ENCODE peak calls at places on chromosomes 7 and 10, in six cellular contexts. One of them, this sample, is unnamed. For H3K4me1, the result is how much of the 10 kb centered on the place peaks cover.

GRCh38 chr10:35182631-35183510 is 56.2 kb downstream of the CREM start:
- DNase-seq in K562: no peak
- DNase-seq in tibial nerve: no peak
- DNase-seq in H1: no peak
- DNase-seq in upper lobe of left lung: no peak
- DNase-seq in transverse colon: no peak
- DNase-seq in this sample: no peak

GRCh38 chr7:30841801-30842541 is 69.7 kb upstream of the AQP1 start:
- DNase-seq in transverse colon: no peak
- DNase-seq in upper lobe of left lung: no peak
- DNase-seq in H1: no peak
- DNase-seq in K562: no peak
- DNase-seq in tibial nerve: no peak
- DNase-seq in this sample: no peak

GRCh38 chr7:101486056-101486763 is 123.5 kb downstream of the COL26A1 start:
- DNase-seq in transverse colon: no peak
- DNase-seq in H1: peak
- DNase-seq in upper lobe of left lung: no peak
- DNase-seq in K562: no peak
- DNase-seq in tibial nerve: no peak
- DNase-seq in this sample: no peak

GRCh38 chr7:8232999-8233847 is 28.7 kb downstream of the ICA1 start:
- DNase-seq in H1: no peak
- DNase-seq in K562: peak
- DNase-seq in transverse colon: no peak
- DNase-seq in tibial nerve: no peak
- DNase-seq in upper lobe of left lung: no peak
- DNase-seq in this sample: no peak

GRCh38 chr7:41943098-41943577 is 240.2 kb upstream of the INHBA start:
- DNase-seq in H1: peak
- DNase-seq in K562: peak
- DNase-seq in tibial nerve: peak
- DNase-seq in upper lobe of left lung: peak
- DNase-seq in transverse colon: peak
- DNase-seq in this sample: peak

GRCh38 chr10:83612050-83612449 is 527.3 kb upstream of the GHITM start:
- DNase-seq in K562: no peak
- DNase-seq in upper lobe of left lung: no peak
- DNase-seq in H1: no peak
- DNase-seq in transverse colon: no peak
- DNase-seq in tibial nerve: no peak
- DNase-seq in this sample: no peak

GRCh38 chr10:132850246-132850645 is 64.3 kb upstream of the NKX6-2 start:
- DNase-seq in transverse colon: no peak
- DNase-seq in upper lobe of left lung: peak
- DNase-seq in tibial nerve: peak
- DNase-seq in K562: no peak
- DNase-seq in H1: no peak
- DNase-seq in this sample: no peak

GRCh38 chr7:16317406-16317805 is 103.9 kb downstream of the CRPPA start:
- DNase-seq in upper lobe of left lung: no peak
- DNase-seq in H1: no peak
- DNase-seq in tibial nerve: no peak
- DNase-seq in K562: no peak
- DNase-seq in transverse colon: no peak
- DNase-seq in this sample: no peak

GRCh38 chr10:59675812-59676211 is 33.8 kb downstream of the SLC16A9 start:
- DNase-seq in tibial nerve: no peak
- DNase-seq in transverse colon: no peak
- DNase-seq in K562: no peak
- DNase-seq in upper lobe of left lung: no peak
- DNase-seq in H1: peak
- DNase-seq in this sample: no peak

GRCh38 chr10:110643670-110644597 is at the start of gene RBM20:
- DNase-seq in upper lobe of left lung: peak
- DNase-seq in transverse colon: peak
- DNase-seq in H1: peak
- DNase-seq in tibial nerve: no peak
- DNase-seq in K562: peak
- DNase-seq in this sample: peak

GRCh38 chr7:30931927-30932540 is 20.4 kb downstream of the AQP1 start:
- DNase-seq in H1: peak
- DNase-seq in K562: no peak
- DNase-seq in upper lobe of left lung: no peak
- DNase-seq in tibial nerve: no peak
- DNase-seq in transverse colon: no peak
- DNase-seq in this sample: peak

GRCh38 chr10:104333037-104333727 is 5.1 kb downstream of the ITPRIP start:
- DNase-seq in upper lobe of left lung: no peak
- DNase-seq in transverse colon: no peak
- DNase-seq in H1: no peak
- DNase-seq in K562: peak
- DNase-seq in tibial nerve: no peak
- DNase-seq in this sample: peak

GRCh38 chr7:38186593-38187314 is 8.7 kb downstream of the STARD3NL start:
- DNase-seq in transverse colon: no peak
- DNase-seq in H1: no peak
- DNase-seq in tibial nerve: no peak
- DNase-seq in K562: no peak
- DNase-seq in upper lobe of left lung: no peak
- DNase-seq in this sample: no peak

GRCh38 chr10:119511828-119512515 is 30.5 kb downstream of the RGS10 start:
- DNase-seq in upper lobe of left lung: no peak
- DNase-seq in tibial nerve: no peak
- DNase-seq in transverse colon: no peak
- DNase-seq in H1: no peak
- DNase-seq in K562: no peak
- DNase-seq in this sample: no peak

GRCh38 chr10:86403183-86403797 is 36.7 kb upstream of the GRID1 start:
- DNase-seq in K562: no peak
- DNase-seq in transverse colon: no peak
- DNase-seq in tibial nerve: no peak
- DNase-seq in H1: no peak
- DNase-seq in upper lobe of left lung: no peak
- DNase-seq in this sample: no peak

GRCh38 chr7:2475678-2476015 is 551 bp downstream of the GRIFIN start:
- DNase-seq in H1: no peak
- DNase-seq in upper lobe of left lung: peak
- DNase-seq in K562: no peak
- DNase-seq in tibial nerve: no peak
- DNase-seq in transverse colon: no peak
- DNase-seq in this sample: no peak

GRCh38 chr10:34295142-34295548 is 520.0 kb downstream of the PARD3 start:
- DNase-seq in K562: no peak
- DNase-seq in transverse colon: no peak
- DNase-seq in H1: no peak
- DNase-seq in upper lobe of left lung: no peak
- DNase-seq in tibial nerve: no peak
- DNase-seq in this sample: no peak

GRCh38 chr7:147722119-147722518 is 868.4 kb upstream of the C7orf33 start:
- DNase-seq in H1: no peak
- DNase-seq in upper lobe of left lung: no peak
- DNase-seq in tibial nerve: no peak
- DNase-seq in K562: no peak
- DNase-seq in transverse colon: no peak
- DNase-seq in this sample: no peak

GRCh38 chr7:28018446-28018845 is 162.1 kb downstream of the JAZF1 start:
- DNase-seq in H1: no peak
- DNase-seq in tibial nerve: no peak
- DNase-seq in K562: no peak
- DNase-seq in upper lobe of left lung: no peak
- DNase-seq in transverse colon: no peak
- DNase-seq in this sample: no peak

GRCh38 chr7:28018020-28018419 is 162.6 kb downstream of the JAZF1 start:
- DNase-seq in K562: no peak
- DNase-seq in transverse colon: no peak
- DNase-seq in upper lobe of left lung: peak
- DNase-seq in tibial nerve: no peak
- DNase-seq in H1: no peak
- DNase-seq in this sample: no peak

GRCh38 chr7:28016297-28016696 is 164.3 kb downstream of the JAZF1 start:
- DNase-seq in transverse colon: no peak
- DNase-seq in K562: no peak
- DNase-seq in upper lobe of left lung: no peak
- DNase-seq in tibial nerve: no peak
- DNase-seq in H1: no peak
- DNase-seq in this sample: no peak

GRCh38 chr7:28018851-28019465 is 161.6 kb downstream of the JAZF1 start:
- DNase-seq in H1: no peak
- DNase-seq in K562: no peak
- DNase-seq in tibial nerve: no peak
- DNase-seq in transverse colon: no peak
- DNase-seq in upper lobe of left lung: no peak
- DNase-seq in this sample: no peak

DNA sequence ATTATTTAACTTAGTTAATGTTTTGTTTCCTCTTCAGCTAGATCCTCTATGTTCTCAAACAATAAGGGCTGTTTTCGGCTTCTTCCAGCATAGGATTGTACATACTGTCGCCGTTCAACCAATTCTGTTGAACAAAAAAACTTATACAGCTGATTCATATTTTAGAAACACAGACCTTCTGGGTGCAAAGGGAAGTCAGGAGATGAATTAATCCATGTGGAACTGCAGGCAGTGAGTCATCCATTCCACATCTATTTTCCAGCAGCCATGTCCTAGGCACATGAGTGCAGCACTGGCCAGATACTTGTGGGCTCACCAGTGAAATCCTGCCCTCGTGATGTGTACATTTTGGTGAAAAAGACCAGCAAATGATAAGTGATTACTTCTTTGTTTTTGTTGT is 163.2 kb downstream of the JAZF1 start:
- DNase-seq in H1: no peak
- DNase-seq in K562: no peak
- DNase-seq in upper lobe of left lung: no peak
- DNase-seq in tibial nerve: no peak
- DNase-seq in transverse colon: no peak
- DNase-seq in this sample: no peak
- H3K4me1 ChIP-seq in H1: under half
- H3K4me1 ChIP-seq in K562: under half
- H3K4me1 ChIP-seq in upper lobe of left lung: under half
- H3K4me1 ChIP-seq in tibial nerve: under half
- H3K4me1 ChIP-seq in transverse colon: under half
- H3K4me1 ChIP-seq in this sample: half or more

DNA sequence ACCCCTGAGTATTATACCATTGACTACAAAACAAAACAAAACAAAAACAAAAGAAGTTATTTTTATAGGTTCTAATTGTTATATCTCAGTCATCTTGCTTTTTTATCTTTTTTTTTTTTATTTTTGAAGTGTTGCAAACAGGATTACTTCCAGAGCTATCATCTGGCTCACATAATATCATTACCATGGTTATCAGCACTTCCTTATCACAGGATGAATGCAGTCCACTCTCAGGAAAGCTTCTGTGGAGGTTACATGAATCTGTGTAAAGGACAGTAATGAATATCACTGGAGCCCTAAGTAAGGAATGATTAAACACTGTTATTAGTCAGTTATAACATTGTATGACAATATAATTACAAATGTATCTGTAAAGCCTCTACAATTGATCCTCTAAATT is 451.5 kb downstream of the PLXDC2 start:
- DNase-seq in upper lobe of left lung: no peak
- DNase-seq in tibial nerve: no peak
- DNase-seq in H1: no peak
- DNase-seq in transverse colon: no peak
- DNase-seq in K562: no peak
- DNase-seq in this sample: no peak
- H3K4me3 ChIP-seq in upper lobe of left lung: no peak
- H3K4me3 ChIP-seq in tibial nerve: no peak
- H3K4me3 ChIP-seq in H1: no peak
- H3K4me3 ChIP-seq in transverse colon: no peak
- H3K4me3 ChIP-seq in K562: no peak
- H3K4me3 ChIP-seq in this sample: no peak

DNA sequence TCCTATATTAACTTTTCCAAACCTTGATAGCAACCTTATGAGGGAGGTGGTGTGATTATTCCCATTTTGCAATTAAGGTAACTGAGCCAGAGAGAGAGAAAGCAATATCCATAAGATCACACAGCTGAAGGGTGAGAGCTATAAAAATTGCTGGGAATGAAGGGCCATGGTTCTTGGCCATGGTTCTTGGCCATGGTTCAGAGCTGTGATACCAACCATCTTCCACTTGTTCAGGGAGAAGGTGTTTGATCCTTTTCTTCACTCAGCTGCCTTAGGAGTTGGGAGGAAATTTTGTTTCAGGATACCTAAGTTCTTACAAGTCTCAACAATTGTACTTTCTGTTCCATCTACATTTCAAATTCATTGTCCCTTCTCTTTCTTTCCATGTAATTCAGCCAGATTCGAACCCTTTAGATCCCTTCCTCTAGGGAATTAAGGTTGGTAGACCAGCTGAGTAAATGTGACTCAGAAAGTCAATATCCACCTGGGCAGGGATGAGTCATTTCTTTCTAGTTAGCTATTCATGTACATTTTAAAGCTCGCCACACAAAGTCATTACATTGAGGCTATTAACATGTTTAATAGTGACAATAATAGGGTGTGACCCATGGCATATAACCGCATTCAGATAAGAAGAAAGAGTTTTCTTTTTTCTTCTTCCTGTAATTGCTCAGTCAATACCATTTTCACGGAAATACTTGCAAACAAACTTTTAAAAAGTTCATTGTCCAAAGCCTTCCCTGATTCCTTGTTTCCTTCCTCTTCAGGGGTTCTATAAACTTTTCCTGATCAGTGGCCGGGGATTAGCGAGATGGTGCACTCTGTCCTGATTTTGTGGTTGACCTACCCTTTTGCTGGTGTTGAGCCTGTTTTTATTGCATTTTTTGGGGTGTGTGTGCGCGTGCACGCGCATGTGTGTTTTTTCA is 143.4 kb downstream of the TCF7L2 start:
- DNase-seq in transverse colon: peak
- DNase-seq in H1: no peak
- DNase-seq in upper lobe of left lung: no peak
- DNase-seq in tibial nerve: no peak
- DNase-seq in K562: no peak
- DNase-seq in this sample: no peak
- TF ChIP-seq EP300 in transverse colon: no peak
- TF ChIP-seq EP300 in H1: no peak
- TF ChIP-seq EP300 in upper lobe of left lung: no peak
- TF ChIP-seq EP300 in tibial nerve: no peak
- TF ChIP-seq EP300 in K562: no peak
- TF ChIP-seq EP300 in this sample: no peak

GRCh38 chr10:17234541-17234940 is 6.5 kb downstream of the VIM start:
- DNase-seq in tibial nerve: no peak
- DNase-seq in H1: no peak
- DNase-seq in K562: no peak
- DNase-seq in transverse colon: no peak
- DNase-seq in upper lobe of left lung: no peak
- DNase-seq in this sample: no peak
- H3K4me1 ChIP-seq in tibial nerve: half or more
- H3K4me1 ChIP-seq in H1: under half
- H3K4me1 ChIP-seq in K562: under half
- H3K4me1 ChIP-seq in transverse colon: half or more
- H3K4me1 ChIP-seq in upper lobe of left lung: under half
- H3K4me1 ChIP-seq in this sample: under half

GRCh38 chr10:112374724-112375541 is 1.0 kb downstream of the ACSL5 start:
- DNase-seq in K562: no peak
- DNase-seq in upper lobe of left lung: no peak
- DNase-seq in transverse colon: peak
- DNase-seq in tibial nerve: no peak
- DNase-seq in H1: no peak
- DNase-seq in this sample: no peak
- H3K4me3 ChIP-seq in K562: no peak
- H3K4me3 ChIP-seq in upper lobe of left lung: no peak
- H3K4me3 ChIP-seq in transverse colon: peak
- H3K4me3 ChIP-seq in tibial nerve: peak
- H3K4me3 ChIP-seq in H1: no peak
- H3K4me3 ChIP-seq in this sample: no peak

This sample was measured in sigmoid colon.